ENCODE peak calls at places on chromosomes 16 and 17, in five cellular contexts. W, J, E, D and X are unnamed samples.

GRCh38 chr17:1399366-1399678 is 700 bp downstream of the YWHAE start:
- DNase-seq in W (no peak), J (no peak), E (no peak), D (no peak), X (no peak)

GRCh38 chr17:76672270-76672851 is 28.8 kb upstream of the ST6GALNAC1 start:
- DNase-seq in W (no peak), J (no peak), E (no peak), D (no peak), X (no peak)

GRCh38 chr17:58060596-58061191 is 22.5 kb upstream of the DYNLL2 start:
- DNase-seq in W (no peak), J (no peak), E (peak; percentile 7), D (no peak), X (no peak)

GRCh38 chr17:81863833-81864768 is 3.8 kb upstream of the P4HB start:
- DNase-seq in W (no peak), J (no peak), E (no peak), D (no peak), X (no peak)

GRCh38 chr17:68805609-68806008 is 149.6 kb downstream of the ABCA8 start:
- DNase-seq in W (no peak), J (no peak), E (no peak), D (no peak), X (no peak)

GRCh38 chr17:78525511-78526160 is 51.6 kb downstream of the DNAH17 start:
- DNase-seq in W (no peak), J (no peak), E (no peak), D (no peak), X (no peak)

GRCh38 chr17:40518401-40519088 is 17.1 kb upstream of the TNS4 start:
- DNase-seq in W (no peak), J (no peak), E (no peak), D (no peak), X (no peak)

GRCh38 chr16:80932725-80933124 is 74.0 kb downstream of the CMC2 start:
- DNase-seq in W (no peak), J (peak; percentile 23), E (no peak), D (no peak), X (no peak)

GRCh38 chr16:66616592-66616991 is 12.1 kb downstream of the CMTM3 start:
- DNase-seq in W (no peak), J (no peak), E (no peak), D (no peak), X (no peak)

GRCh38 chr17:58215685-58216084 is 3.4 kb downstream of the MKS1 start:
- DNase-seq in W (no peak), J (no peak), E (no peak), D (no peak), X (no peak)

GRCh38 chr16:85879975-85880831 is 18.8 kb upstream of the IRF8 start:
- DNase-seq in W (no peak), J (no peak), E (no peak), D (no peak), X (peak; percentile 65)

GRCh38 chr17:80927791-80928216 is 63.8 kb upstream of the CHMP6 start:
- DNase-seq in W (no peak), J (no peak), E (no peak), D (no peak), X (no peak)

GRCh38 chr17:882827-883585 is 96.6 kb downstream of the NXN start:
- DNase-seq in W (no peak), J (peak; percentile 85), E (no peak), D (peak; percentile 59), X (no peak)